ENCODE peak calls at places on chromosomes 2 and 18, in six cellular contexts. Z is left lung, P is breast epithelium, B is GM23248, N is thoracic aorta, A is endothelial cell of umbilical vein. J is an unnamed sample. For H3K4me1, the result is how much of the 10 kb centered on the place peaks cover.

GRCh38 chr2:224865016-224865415 is 148.9 kb upstream of the CCDC195 start:
- DNase-seq in Z (no peak), P (no peak), B (peak), N (no peak), A (no peak), J (no peak)

GRCh38 chr18:44973282-44973681 is 292.6 kb downstream of the SETBP1 start:
- DNase-seq in Z (no peak), P (no peak), B (no peak), N (no peak), A (peak), J (no peak)

GRCh38 chr18:2303517-2304238 is 267.6 kb downstream of the METTL4 start:
- DNase-seq in Z (no peak), P (no peak), B (peak), N (no peak), A (peak), J (no peak)

GRCh38 chr2:28393115-28393836 is 618 bp downstream of the FOSL2 start:
- DNase-seq in Z (peak), P (peak), B (peak), N (no peak), A (peak), J (peak)

GRCh38 chr2:172246649-172247048 is 143.9 kb upstream of the DLX2 start:
- DNase-seq in Z (no peak), P (no peak), B (no peak), N (no peak), A (peak), J (no peak)

GRCh38 chr2:25373269-25373981 is 31.7 kb upstream of the DNMT3A start:
- DNase-seq in Z (peak), P (peak), B (no peak), N (no peak), A (no peak), J (peak)

GRCh38 chr18:45951021-45951714 is 16.0 kb downstream of the EPG5 start:
- DNase-seq in Z (no peak), P (no peak), B (peak), N (no peak), A (peak), J (no peak)

GRCh38 chr18:57906852-57907251 is 103.7 kb upstream of the ATP8B1 start:
- DNase-seq in Z (no peak), P (no peak), B (no peak), N (no peak), A (no peak), J (no peak)

DNA sequence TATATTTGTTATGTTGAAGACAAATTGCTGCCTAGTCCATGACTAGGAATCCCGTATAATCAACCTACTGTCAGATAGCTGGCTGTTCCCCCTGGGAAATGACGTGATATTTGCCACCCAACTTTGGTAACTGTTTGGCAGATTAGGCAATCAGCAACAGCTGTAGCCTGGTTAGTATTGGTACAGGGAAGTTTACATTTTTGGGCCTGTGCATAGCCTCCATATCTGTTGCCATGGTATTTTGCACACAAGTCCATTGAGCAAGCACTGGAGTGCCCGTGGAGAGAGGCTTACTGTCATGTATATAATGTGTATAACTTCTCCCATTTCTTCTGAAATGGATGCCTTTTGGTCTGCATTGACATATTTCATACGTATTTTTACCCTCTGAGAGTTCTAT is 27.7 kb downstream of the BIRC6 start:
- DNase-seq in Z (no peak), P (no peak), B (no peak), N (no peak), A (no peak), J (peak)
- H3K4me1 ChIP-seq in Z (under half), P (under half), B (under half), N (under half), A (under half), J (under half)

GRCh38 chr2:160325413-160325812 is 125.3 kb upstream of the ITGB6 start:
- DNase-seq in Z (no peak), P (no peak), B (no peak), N (no peak), A (no peak), J (no peak)

GRCh38 chr2:160322320-160322719 is 122.2 kb upstream of the ITGB6 start:
- DNase-seq in Z (no peak), P (no peak), B (no peak), N (no peak), A (no peak), J (no peak)

GRCh38 chr2:160328748-160329147 is 128.7 kb upstream of the ITGB6 start:
- DNase-seq in Z (no peak), P (no peak), B (no peak), N (no peak), A (no peak), J (no peak)

GRCh38 chr2:160324161-160324768 is 124.2 kb upstream of the ITGB6 start:
- DNase-seq in Z (peak), P (no peak), B (peak), N (no peak), A (peak), J (peak)

GRCh38 chr2:160324917-160325316 is 124.8 kb upstream of the ITGB6 start:
- DNase-seq in Z (no peak), P (no peak), B (no peak), N (no peak), A (no peak), J (no peak)
- H3K4me1 ChIP-seq in Z (under half), P (under half), B (half or more), N (under half), A (under half), J (under half)

DNA sequence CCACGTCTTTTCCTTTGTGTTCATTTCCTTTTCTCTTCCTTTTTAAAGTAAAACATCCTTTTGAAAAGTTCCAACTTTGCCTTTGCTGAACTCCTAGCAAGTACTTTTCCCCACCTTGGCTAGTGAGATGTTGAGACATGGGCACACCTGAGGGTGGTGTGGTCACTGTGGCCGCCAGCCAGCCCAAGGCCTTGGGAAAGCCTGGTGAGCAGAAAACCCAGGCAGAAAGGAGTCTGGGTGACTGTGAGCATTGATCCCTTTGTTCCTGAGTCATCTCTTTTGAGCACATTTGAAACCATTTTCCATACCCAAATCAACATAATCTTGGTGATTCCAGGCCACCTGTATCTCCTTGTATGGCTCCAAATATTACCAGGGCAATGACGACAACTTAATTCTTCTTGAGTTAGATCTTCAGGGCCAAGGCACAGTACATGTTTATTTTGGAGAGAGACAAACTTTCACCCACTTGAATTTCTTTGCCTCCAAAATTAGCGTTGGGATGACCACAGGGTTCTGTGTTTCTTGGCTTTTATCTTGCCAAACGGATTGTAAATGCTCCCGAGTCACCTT is 14.5 kb downstream of the EPAS1 start:
- DNase-seq in Z (no peak), P (no peak), B (peak), N (no peak), A (no peak), J (peak)
- H3K4me1 ChIP-seq in Z (half or more), P (under half), B (half or more), N (half or more), A (half or more), J (half or more)

DNA sequence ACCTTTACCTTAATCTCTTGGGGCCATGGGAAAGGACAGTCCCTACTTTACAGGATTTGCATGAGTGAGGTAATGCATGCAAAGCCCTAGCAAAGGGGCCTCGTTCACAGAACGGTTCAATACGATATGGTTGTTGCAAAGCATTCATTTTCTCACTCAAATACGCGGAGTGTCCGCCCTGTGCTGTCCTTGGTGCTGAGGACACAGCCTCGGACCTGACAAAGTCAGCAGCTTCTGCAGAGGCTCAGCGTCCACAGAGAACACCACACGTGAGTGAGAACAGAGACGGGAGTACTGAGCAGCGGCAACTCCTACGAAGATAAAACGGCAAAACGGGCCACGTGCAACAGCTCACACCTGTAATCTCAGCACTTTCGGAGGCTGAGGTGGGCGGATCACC is 125.6 kb downstream of the EIPR1 start:
- DNase-seq in Z (no peak), P (no peak), B (no peak), N (no peak), A (no peak), J (no peak)
- H3K4me1 ChIP-seq in Z (under half), P (under half), B (under half), N (under half), A (under half), J (under half)

GRCh38 chr2:127651381-127651809 is 5.4 kb downstream of the GPR17 start:
- DNase-seq in Z (peak), P (no peak), B (no peak), N (no peak), A (no peak), J (no peak)

GRCh38 chr2:127650785-127651380 is 4.9 kb downstream of the GPR17 start:
- DNase-seq in Z (peak), P (no peak), B (peak), N (no peak), A (no peak), J (no peak)

GRCh38 chr2:127653421-127654083 is 7.6 kb downstream of the GPR17 start:
- DNase-seq in Z (peak), P (no peak), B (no peak), N (no peak), A (no peak), J (no peak)

GRCh38 chr2:127652786-127653357 is 6.9 kb downstream of the GPR17 start:
- DNase-seq in Z (peak), P (no peak), B (no peak), N (no peak), A (no peak), J (no peak)

DNA sequence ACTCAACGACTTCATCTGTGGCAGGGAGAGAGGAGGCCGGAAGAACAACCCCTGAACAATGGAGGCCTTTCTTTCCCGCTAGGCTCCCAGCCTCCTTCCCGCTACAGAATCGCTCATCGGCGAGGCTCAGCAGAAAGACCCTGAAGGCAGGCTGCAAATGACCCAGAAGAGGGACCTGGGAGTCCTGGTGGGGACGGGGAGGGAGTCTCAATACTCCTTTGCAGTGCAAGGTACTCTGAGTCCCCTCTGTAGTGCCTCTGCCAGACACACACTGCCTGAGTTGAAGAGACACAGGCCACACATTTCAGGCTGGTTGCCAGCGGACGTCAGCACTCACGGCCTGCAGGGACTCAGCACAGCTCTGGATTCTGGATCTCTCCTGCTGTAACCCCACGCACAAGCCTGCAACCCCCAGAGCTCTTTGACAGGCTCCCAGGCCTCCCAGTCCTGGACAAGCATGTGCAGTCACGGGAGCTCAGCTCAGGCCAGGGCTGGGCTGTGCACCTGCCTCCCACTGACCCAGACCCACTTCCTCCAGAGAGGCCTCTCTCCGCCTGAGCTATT is 6.1 kb downstream of the GPR17 start:
- DNase-seq in Z (peak), P (no peak), B (no peak), N (no peak), A (no peak), J (peak)
- H3K4me1 ChIP-seq in Z (under half), P (under half), B (under half), N (under half), A (under half), J (under half)

GRCh38 chr2:106667478-106668077 is 180.4 kb downstream of the CD8B2 start:
- DNase-seq in Z (no peak), P (no peak), B (no peak), N (no peak), A (no peak), J (no peak)
- H3K4me1 ChIP-seq in Z (under half), P (under half), B (under half), N (under half), A (under half), J (under half)

GRCh38 chr18:39198376-39198775 is 1632.8 kb upstream of the CELF4 start:
- DNase-seq in Z (no peak), P (no peak), B (peak), N (no peak), A (no peak), J (no peak)
- H3K4me1 ChIP-seq in Z (under half), P (under half), B (under half), N (under half), A (under half), J (under half)

GRCh38 chr2:101794141-101794540 is 96.6 kb downstream of the MAP4K4 start:
- DNase-seq in Z (no peak), P (no peak), B (no peak), N (no peak), A (no peak), J (no peak)

GRCh38 chr2:101790856-101791255 is 93.3 kb downstream of the MAP4K4 start:
- DNase-seq in Z (no peak), P (no peak), B (peak), N (no peak), A (no peak), J (no peak)

GRCh38 chr2:101793277-101793969 is 95.9 kb downstream of the MAP4K4 start:
- DNase-seq in Z (no peak), P (no peak), B (peak), N (no peak), A (no peak), J (no peak)

GRCh38 chr2:101790416-101790815 is 92.9 kb downstream of the MAP4K4 start:
- DNase-seq in Z (no peak), P (no peak), B (peak), N (no peak), A (no peak), J (no peak)

DNA sequence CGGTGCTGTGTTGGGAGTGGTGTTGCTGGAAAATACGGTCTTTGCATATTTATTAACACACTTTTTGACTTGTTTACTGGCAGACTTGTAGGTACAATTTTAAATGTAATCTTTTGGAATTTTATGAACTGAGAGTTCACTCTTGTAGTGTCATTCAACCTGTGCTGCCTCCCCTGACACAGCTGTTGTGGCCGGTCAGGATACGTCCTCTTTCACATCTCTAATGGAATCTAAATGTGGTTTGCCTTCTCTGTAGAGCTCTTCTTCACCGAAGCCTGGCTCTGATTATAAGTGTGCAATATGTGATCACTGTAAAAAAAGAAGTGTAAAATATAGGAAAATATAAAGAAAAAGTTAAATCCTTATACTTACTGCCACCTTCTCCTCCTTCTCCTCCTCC is 94.7 kb downstream of the MAP4K4 start:
- DNase-seq in Z (no peak), P (no peak), B (no peak), N (no peak), A (no peak), J (no peak)
- H3K4me1 ChIP-seq in Z (under half), P (under half), B (half or more), N (under half), A (under half), J (under half)